ENCODE peak calls at places on chromosomes 3 and 15, in nine cellular contexts. One of them, this sample, is unnamed.

GRCh38 chr15:74954515-74954914 is 2.1 kb downstream of the RPP25 start:
- DNase-seq in RWPE2: no peak
- DNase-seq in AG10803: no peak
- DNase-seq in astrocyte of the spinal cord: peak; percentile 30
- DNase-seq in neural crest cell: no peak
- DNase-seq in dorsolateral prefrontal cortex: no peak
- DNase-seq in lower lobe of right lung: no peak
- DNase-seq in AG09319: no peak
- DNase-seq in HL-60: no peak
- DNase-seq in this sample: no peak

GRCh38 chr3:12895391-12896205 is 54.2 kb upstream of the RPL32 start:
- DNase-seq in RWPE2: no peak
- DNase-seq in AG10803: no peak
- DNase-seq in astrocyte of the spinal cord: no peak
- DNase-seq in neural crest cell: no peak
- DNase-seq in dorsolateral prefrontal cortex: no peak
- DNase-seq in lower lobe of right lung: no peak
- DNase-seq in AG09319: no peak
- DNase-seq in HL-60: no peak
- DNase-seq in this sample: no peak

GRCh38 chr15:28987337-28987736 is 101.6 kb downstream of the APBA2 start:
- DNase-seq in RWPE2: no peak
- DNase-seq in AG10803: no peak
- DNase-seq in astrocyte of the spinal cord: no peak
- DNase-seq in neural crest cell: no peak
- DNase-seq in dorsolateral prefrontal cortex: no peak
- DNase-seq in lower lobe of right lung: no peak
- DNase-seq in AG09319: no peak
- DNase-seq in HL-60: no peak
- DNase-seq in this sample: no peak

GRCh38 chr3:9080165-9080564 is 116.9 kb upstream of the RAD18 start:
- DNase-seq in RWPE2: no peak
- DNase-seq in AG10803: no peak
- DNase-seq in astrocyte of the spinal cord: no peak
- DNase-seq in neural crest cell: no peak
- DNase-seq in dorsolateral prefrontal cortex: no peak
- DNase-seq in lower lobe of right lung: no peak
- DNase-seq in AG09319: no peak
- DNase-seq in HL-60: no peak
- DNase-seq in this sample: no peak

GRCh38 chr3:136042608-136043221 is 77.2 kb downstream of the PPP2R3A start:
- DNase-seq in RWPE2: no peak
- DNase-seq in AG10803: peak; percentile 63
- DNase-seq in astrocyte of the spinal cord: peak; percentile 77
- DNase-seq in neural crest cell: no peak
- DNase-seq in dorsolateral prefrontal cortex: no peak
- DNase-seq in lower lobe of right lung: no peak
- DNase-seq in AG09319: peak; percentile 24
- DNase-seq in HL-60: peak; percentile 4
- DNase-seq in this sample: no peak

GRCh38 chr3:144128117-144128892 is 156.7 kb downstream of the DIPK2A start:
- DNase-seq in RWPE2: no peak
- DNase-seq in AG10803: no peak
- DNase-seq in astrocyte of the spinal cord: no peak
- DNase-seq in neural crest cell: no peak
- DNase-seq in dorsolateral prefrontal cortex: no peak
- DNase-seq in lower lobe of right lung: no peak
- DNase-seq in AG09319: no peak
- DNase-seq in HL-60: no peak
- DNase-seq in this sample: no peak

GRCh38 chr3:34394978-34395748 is 596.7 kb downstream of the PDCD6IP start:
- DNase-seq in RWPE2: no peak
- DNase-seq in AG10803: no peak
- DNase-seq in astrocyte of the spinal cord: no peak
- DNase-seq in neural crest cell: no peak
- DNase-seq in dorsolateral prefrontal cortex: no peak
- DNase-seq in lower lobe of right lung: no peak
- DNase-seq in AG09319: no peak
- DNase-seq in HL-60: no peak
- DNase-seq in this sample: no peak

GRCh38 chr3:39350714-39351113 is 21.2 kb downstream of the CCR8 start:
- DNase-seq in RWPE2: no peak
- DNase-seq in AG10803: no peak
- DNase-seq in astrocyte of the spinal cord: no peak
- DNase-seq in neural crest cell: no peak
- DNase-seq in dorsolateral prefrontal cortex: no peak
- DNase-seq in lower lobe of right lung: no peak
- DNase-seq in AG09319: no peak
- DNase-seq in HL-60: no peak
- DNase-seq in this sample: no peak

GRCh38 chr15:62350744-62351143 is 185.7 kb upstream of the C2CD4B start:
- DNase-seq in RWPE2: no peak
- DNase-seq in AG10803: no peak
- DNase-seq in astrocyte of the spinal cord: no peak
- DNase-seq in neural crest cell: no peak
- DNase-seq in dorsolateral prefrontal cortex: no peak
- DNase-seq in lower lobe of right lung: no peak
- DNase-seq in AG09319: no peak
- DNase-seq in HL-60: peak; percentile 20
- DNase-seq in this sample: no peak

GRCh38 chr3:174821477-174821876 is 37.7 kb upstream of the NAALADL2 start:
- DNase-seq in RWPE2: no peak
- DNase-seq in AG10803: peak; percentile 3
- DNase-seq in astrocyte of the spinal cord: no peak
- DNase-seq in neural crest cell: no peak
- DNase-seq in dorsolateral prefrontal cortex: peak; percentile 15
- DNase-seq in lower lobe of right lung: no peak
- DNase-seq in AG09319: no peak
- DNase-seq in HL-60: no peak
- DNase-seq in this sample: no peak

GRCh38 chr3:115513411-115513800 is 109.9 kb upstream of the GAP43 start:
- DNase-seq in RWPE2: no peak
- DNase-seq in AG10803: no peak
- DNase-seq in astrocyte of the spinal cord: no peak
- DNase-seq in neural crest cell: no peak
- DNase-seq in dorsolateral prefrontal cortex: no peak
- DNase-seq in lower lobe of right lung: no peak
- DNase-seq in AG09319: no peak
- DNase-seq in HL-60: no peak
- DNase-seq in this sample: no peak

GRCh38 chr3:128714887-128715496 is 11.0 kb upstream of the RAB7A start:
- DNase-seq in RWPE2: no peak
- DNase-seq in AG10803: no peak
- DNase-seq in astrocyte of the spinal cord: no peak
- DNase-seq in neural crest cell: no peak
- DNase-seq in dorsolateral prefrontal cortex: no peak
- DNase-seq in lower lobe of right lung: no peak
- DNase-seq in AG09319: no peak
- DNase-seq in HL-60: peak; percentile 89
- DNase-seq in this sample: peak; percentile 63

GRCh38 chr15:42612367-42612912 is 37.0 kb downstream of the STARD9 start:
- DNase-seq in RWPE2: no peak
- DNase-seq in AG10803: no peak
- DNase-seq in astrocyte of the spinal cord: no peak
- DNase-seq in neural crest cell: no peak
- DNase-seq in dorsolateral prefrontal cortex: no peak
- DNase-seq in lower lobe of right lung: no peak
- DNase-seq in AG09319: no peak
- DNase-seq in HL-60: no peak
- DNase-seq in this sample: no peak

GRCh38 chr3:14317057-14317553 is 85.3 kb upstream of the SLC6A6 start:
- DNase-seq in RWPE2: no peak
- DNase-seq in AG10803: no peak
- DNase-seq in astrocyte of the spinal cord: no peak
- DNase-seq in neural crest cell: no peak
- DNase-seq in dorsolateral prefrontal cortex: no peak
- DNase-seq in lower lobe of right lung: no peak
- DNase-seq in AG09319: no peak
- DNase-seq in HL-60: no peak
- DNase-seq in this sample: no peak

GRCh38 chr3:143288944-143289343 is 169.4 kb downstream of the CHST2 start:
- DNase-seq in RWPE2: no peak
- DNase-seq in AG10803: no peak
- DNase-seq in astrocyte of the spinal cord: no peak
- DNase-seq in neural crest cell: no peak
- DNase-seq in dorsolateral prefrontal cortex: no peak
- DNase-seq in lower lobe of right lung: no peak
- DNase-seq in AG09319: no peak
- DNase-seq in HL-60: no peak
- DNase-seq in this sample: no peak

GRCh38 chr3:142180761-142181362 is 31.5 kb upstream of the TFDP2 start:
- DNase-seq in RWPE2: no peak
- DNase-seq in AG10803: peak; percentile 30
- DNase-seq in astrocyte of the spinal cord: peak; percentile 33
- DNase-seq in neural crest cell: peak; percentile 15
- DNase-seq in dorsolateral prefrontal cortex: no peak
- DNase-seq in lower lobe of right lung: no peak
- DNase-seq in AG09319: peak; percentile 1
- DNase-seq in HL-60: peak; percentile 45
- DNase-seq in this sample: peak; percentile 59

GRCh38 chr3:110430146-110430545 is 641.5 kb upstream of the NECTIN3 start:
- DNase-seq in RWPE2: no peak
- DNase-seq in AG10803: peak; percentile 65
- DNase-seq in astrocyte of the spinal cord: peak; percentile 14
- DNase-seq in neural crest cell: no peak
- DNase-seq in dorsolateral prefrontal cortex: no peak
- DNase-seq in lower lobe of right lung: no peak
- DNase-seq in AG09319: no peak
- DNase-seq in HL-60: no peak
- DNase-seq in this sample: no peak

GRCh38 chr3:4532535-4533112 is 39.5 kb downstream of the ITPR1 start:
- DNase-seq in RWPE2: no peak
- DNase-seq in AG10803: no peak
- DNase-seq in astrocyte of the spinal cord: no peak
- DNase-seq in neural crest cell: no peak
- DNase-seq in dorsolateral prefrontal cortex: no peak
- DNase-seq in lower lobe of right lung: no peak
- DNase-seq in AG09319: no peak
- DNase-seq in HL-60: no peak
- DNase-seq in this sample: no peak

GRCh38 chr15:26081758-26082068 is 218.6 kb upstream of the ATP10A start:
- DNase-seq in RWPE2: no peak
- DNase-seq in AG10803: no peak
- DNase-seq in astrocyte of the spinal cord: no peak
- DNase-seq in neural crest cell: no peak
- DNase-seq in dorsolateral prefrontal cortex: no peak
- DNase-seq in lower lobe of right lung: no peak
- DNase-seq in AG09319: no peak
- DNase-seq in HL-60: no peak
- DNase-seq in this sample: no peak
- TF ChIP-seq CTCF in RWPE2: no peak
- TF ChIP-seq CTCF in AG10803: no peak
- TF ChIP-seq CTCF in astrocyte of the spinal cord: no peak
- TF ChIP-seq CTCF in neural crest cell: no peak
- TF ChIP-seq CTCF in dorsolateral prefrontal cortex: no peak
- TF ChIP-seq CTCF in lower lobe of right lung: no peak
- TF ChIP-seq CTCF in AG09319: no peak
- TF ChIP-seq CTCF in HL-60: no peak
- TF ChIP-seq CTCF in this sample: no peak

GRCh38 chr15:84983711-84984110 is 2.1 kb downstream of the PDE8A start:
- DNase-seq in RWPE2: no peak
- DNase-seq in AG10803: no peak
- DNase-seq in astrocyte of the spinal cord: no peak
- DNase-seq in neural crest cell: no peak
- DNase-seq in dorsolateral prefrontal cortex: no peak
- DNase-seq in lower lobe of right lung: no peak
- DNase-seq in AG09319: no peak
- DNase-seq in HL-60: no peak
- DNase-seq in this sample: no peak
- TF ChIP-seq CTCF in RWPE2: no peak
- TF ChIP-seq CTCF in AG10803: no peak
- TF ChIP-seq CTCF in astrocyte of the spinal cord: no peak
- TF ChIP-seq CTCF in neural crest cell: no peak
- TF ChIP-seq CTCF in dorsolateral prefrontal cortex: no peak
- TF ChIP-seq CTCF in lower lobe of right lung: no peak
- TF ChIP-seq CTCF in AG09319: no peak
- TF ChIP-seq CTCF in HL-60: no peak
- TF ChIP-seq CTCF in this sample: no peak

GRCh38 chr3:41094351-41094750 is 105.0 kb upstream of the CTNNB1 start:
- DNase-seq in RWPE2: no peak
- DNase-seq in AG10803: no peak
- DNase-seq in astrocyte of the spinal cord: no peak
- DNase-seq in neural crest cell: no peak
- DNase-seq in dorsolateral prefrontal cortex: no peak
- DNase-seq in lower lobe of right lung: no peak
- DNase-seq in AG09319: no peak
- DNase-seq in HL-60: no peak
- DNase-seq in this sample: no peak

GRCh38 chr3:41097896-41098496 is 101.3 kb upstream of the CTNNB1 start:
- DNase-seq in RWPE2: no peak
- DNase-seq in AG10803: no peak
- DNase-seq in astrocyte of the spinal cord: no peak
- DNase-seq in neural crest cell: no peak
- DNase-seq in dorsolateral prefrontal cortex: no peak
- DNase-seq in lower lobe of right lung: no peak
- DNase-seq in AG09319: no peak
- DNase-seq in HL-60: no peak
- DNase-seq in this sample: no peak

GRCh38 chr3:41092791-41093190 is 106.5 kb upstream of the CTNNB1 start:
- DNase-seq in RWPE2: no peak
- DNase-seq in AG10803: no peak
- DNase-seq in astrocyte of the spinal cord: no peak
- DNase-seq in neural crest cell: no peak
- DNase-seq in dorsolateral prefrontal cortex: no peak
- DNase-seq in lower lobe of right lung: no peak
- DNase-seq in AG09319: no peak
- DNase-seq in HL-60: no peak
- DNase-seq in this sample: no peak

GRCh38 chr3:41093476-41093875 is 105.8 kb upstream of the CTNNB1 start:
- DNase-seq in RWPE2: no peak
- DNase-seq in AG10803: no peak
- DNase-seq in astrocyte of the spinal cord: no peak
- DNase-seq in neural crest cell: no peak
- DNase-seq in dorsolateral prefrontal cortex: no peak
- DNase-seq in lower lobe of right lung: no peak
- DNase-seq in AG09319: no peak
- DNase-seq in HL-60: no peak
- DNase-seq in this sample: no peak

GRCh38 chr3:41095702-41096101 is 103.6 kb upstream of the CTNNB1 start:
- DNase-seq in RWPE2: no peak
- DNase-seq in AG10803: no peak
- DNase-seq in astrocyte of the spinal cord: no peak
- DNase-seq in neural crest cell: no peak
- DNase-seq in dorsolateral prefrontal cortex: no peak
- DNase-seq in lower lobe of right lung: no peak
- DNase-seq in AG09319: no peak
- DNase-seq in HL-60: no peak
- DNase-seq in this sample: no peak
- TF ChIP-seq CTCF in RWPE2: no peak
- TF ChIP-seq CTCF in AG10803: no peak
- TF ChIP-seq CTCF in astrocyte of the spinal cord: peak; percentile 4
- TF ChIP-seq CTCF in neural crest cell: no peak
- TF ChIP-seq CTCF in dorsolateral prefrontal cortex: no peak
- TF ChIP-seq CTCF in lower lobe of right lung: no peak
- TF ChIP-seq CTCF in AG09319: no peak
- TF ChIP-seq CTCF in HL-60: no peak
- TF ChIP-seq CTCF in this sample: no peak

DNA sequence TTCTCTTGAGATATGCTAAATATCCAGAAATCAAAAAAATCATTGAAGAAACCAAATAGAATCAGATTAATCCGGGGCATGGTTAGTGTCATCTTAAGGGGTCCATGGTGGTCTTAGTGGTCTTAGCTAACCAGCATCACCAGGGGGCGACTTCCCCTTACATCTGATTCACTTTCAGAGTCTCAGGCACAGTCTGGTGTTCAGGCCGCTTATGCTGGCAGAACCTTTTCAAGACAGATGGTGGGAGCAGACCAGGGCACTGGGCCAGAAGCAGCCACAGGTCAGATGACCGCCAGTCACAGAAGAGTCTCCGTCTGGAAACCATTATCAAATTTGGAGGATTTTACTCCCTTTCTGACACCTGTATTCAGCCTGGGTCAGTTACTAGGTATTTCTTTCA is 365.7 kb downstream of the GBE1 start:
- DNase-seq in RWPE2: no peak
- DNase-seq in AG10803: peak; percentile 7
- DNase-seq in astrocyte of the spinal cord: no peak
- DNase-seq in neural crest cell: no peak
- DNase-seq in dorsolateral prefrontal cortex: no peak
- DNase-seq in lower lobe of right lung: no peak
- DNase-seq in AG09319: no peak
- DNase-seq in HL-60: no peak
- DNase-seq in this sample: no peak
- TF ChIP-seq CTCF in RWPE2: no peak
- TF ChIP-seq CTCF in AG10803: peak; percentile 2
- TF ChIP-seq CTCF in astrocyte of the spinal cord: no peak
- TF ChIP-seq CTCF in neural crest cell: no peak
- TF ChIP-seq CTCF in dorsolateral prefrontal cortex: no peak
- TF ChIP-seq CTCF in lower lobe of right lung: no peak
- TF ChIP-seq CTCF in AG09319: no peak
- TF ChIP-seq CTCF in HL-60: no peak
- TF ChIP-seq CTCF in this sample: no peak